ENCODE peak calls at places on chromosomes 6 and 20, in nine cellular contexts. One of them, this sample, is unnamed.

GRCh38 chr6:77290798-77291197 is 172.5 kb downstream of the HTR1B start:
- DNase-seq in AG09319: no peak
- DNase-seq in memory B cell: no peak
- DNase-seq in tibial nerve: no peak
- DNase-seq in ureter: no peak
- DNase-seq in IMR-90: peak; percentile 1
- DNase-seq in NCI-H1092: no peak
- DNase-seq in fibroblast of mammary gland: no peak
- DNase-seq in T-helper 9 cell: no peak
- DNase-seq in this sample: no peak

GRCh38 chr20:32970973-32971300 is 33.3 kb downstream of the SUN5 start:
- DNase-seq in AG09319: no peak
- DNase-seq in memory B cell: peak; percentile 10
- DNase-seq in tibial nerve: no peak
- DNase-seq in ureter: no peak
- DNase-seq in IMR-90: no peak
- DNase-seq in NCI-H1092: no peak
- DNase-seq in fibroblast of mammary gland: no peak
- DNase-seq in T-helper 9 cell: no peak
- DNase-seq in this sample: no peak

GRCh38 chr6:159110013-159110412 is 59.2 kb upstream of the FNDC1 start:
- DNase-seq in AG09319: no peak
- DNase-seq in memory B cell: no peak
- DNase-seq in tibial nerve: no peak
- DNase-seq in ureter: peak; percentile 45
- DNase-seq in IMR-90: peak; percentile 38
- DNase-seq in NCI-H1092: peak; percentile 7
- DNase-seq in fibroblast of mammary gland: peak; percentile 66
- DNase-seq in T-helper 9 cell: no peak
- DNase-seq in this sample: no peak

GRCh38 chr6:72798196-72798595 is 176.3 kb downstream of the KCNQ5 start:
- DNase-seq in AG09319: no peak
- DNase-seq in memory B cell: no peak
- DNase-seq in tibial nerve: no peak
- DNase-seq in ureter: no peak
- DNase-seq in IMR-90: peak; percentile 79
- DNase-seq in NCI-H1092: no peak
- DNase-seq in fibroblast of mammary gland: peak; percentile 63
- DNase-seq in T-helper 9 cell: no peak
- DNase-seq in this sample: no peak

GRCh38 chr6:15416932-15417509 is 171.2 kb downstream of the JARID2 start:
- DNase-seq in AG09319: no peak
- DNase-seq in memory B cell: no peak
- DNase-seq in tibial nerve: no peak
- DNase-seq in ureter: no peak
- DNase-seq in IMR-90: no peak
- DNase-seq in NCI-H1092: no peak
- DNase-seq in fibroblast of mammary gland: no peak
- DNase-seq in T-helper 9 cell: no peak
- DNase-seq in this sample: no peak

GRCh38 chr6:97394160-97394748 is 111.2 kb upstream of the MMS22L start:
- DNase-seq in AG09319: peak; percentile 10
- DNase-seq in memory B cell: peak; percentile 25
- DNase-seq in tibial nerve: no peak
- DNase-seq in ureter: peak; percentile 44
- DNase-seq in IMR-90: peak; percentile 57
- DNase-seq in NCI-H1092: peak; percentile 6
- DNase-seq in fibroblast of mammary gland: peak; percentile 62
- DNase-seq in T-helper 9 cell: peak; percentile 10
- DNase-seq in this sample: peak; percentile 2

GRCh38 chr20:33415948-33416347 is 14.6 kb upstream of the CDK5RAP1 start:
- DNase-seq in AG09319: no peak
- DNase-seq in memory B cell: no peak
- DNase-seq in tibial nerve: no peak
- DNase-seq in ureter: no peak
- DNase-seq in IMR-90: peak; percentile 35
- DNase-seq in NCI-H1092: peak; percentile 13
- DNase-seq in fibroblast of mammary gland: peak; percentile 55
- DNase-seq in T-helper 9 cell: no peak
- DNase-seq in this sample: no peak

GRCh38 chr6:150238294-150238693 is 95.5 kb downstream of the PPP1R14C start:
- DNase-seq in AG09319: no peak
- DNase-seq in memory B cell: no peak
- DNase-seq in tibial nerve: no peak
- DNase-seq in ureter: no peak
- DNase-seq in IMR-90: peak; percentile 16
- DNase-seq in NCI-H1092: no peak
- DNase-seq in fibroblast of mammary gland: peak; percentile 11
- DNase-seq in T-helper 9 cell: no peak
- DNase-seq in this sample: no peak

GRCh38 chr6:156720739-156721714 is 56.2 kb upstream of the ARID1B start:
- DNase-seq in AG09319: no peak
- DNase-seq in memory B cell: no peak
- DNase-seq in tibial nerve: no peak
- DNase-seq in ureter: peak; percentile 65
- DNase-seq in IMR-90: peak; percentile 31
- DNase-seq in NCI-H1092: no peak
- DNase-seq in fibroblast of mammary gland: no peak
- DNase-seq in T-helper 9 cell: no peak
- DNase-seq in this sample: no peak

GRCh38 chr20:57473246-57474042 is 51.5 kb downstream of the CTCFL start:
- DNase-seq in AG09319: no peak
- DNase-seq in memory B cell: no peak
- DNase-seq in tibial nerve: no peak
- DNase-seq in ureter: no peak
- DNase-seq in IMR-90: no peak
- DNase-seq in NCI-H1092: no peak
- DNase-seq in fibroblast of mammary gland: no peak
- DNase-seq in T-helper 9 cell: no peak
- DNase-seq in this sample: no peak

GRCh38 chr20:37390891-37391525 is 45.1 kb downstream of the SRC start:
- DNase-seq in AG09319: no peak
- DNase-seq in memory B cell: no peak
- DNase-seq in tibial nerve: no peak
- DNase-seq in ureter: no peak
- DNase-seq in IMR-90: no peak
- DNase-seq in NCI-H1092: peak; percentile 27
- DNase-seq in fibroblast of mammary gland: no peak
- DNase-seq in T-helper 9 cell: no peak
- DNase-seq in this sample: no peak

GRCh38 chr6:56357616-56358373 is 110.4 kb upstream of the COL21A1 start:
- DNase-seq in AG09319: no peak
- DNase-seq in memory B cell: no peak
- DNase-seq in tibial nerve: no peak
- DNase-seq in ureter: no peak
- DNase-seq in IMR-90: peak; percentile 57
- DNase-seq in NCI-H1092: no peak
- DNase-seq in fibroblast of mammary gland: peak; percentile 34
- DNase-seq in T-helper 9 cell: no peak
- DNase-seq in this sample: no peak

GRCh38 chr6:20791932-20792331 is 257.7 kb downstream of the CDKAL1 start:
- DNase-seq in AG09319: peak; percentile 22
- DNase-seq in memory B cell: no peak
- DNase-seq in tibial nerve: no peak
- DNase-seq in ureter: no peak
- DNase-seq in IMR-90: no peak
- DNase-seq in NCI-H1092: no peak
- DNase-seq in fibroblast of mammary gland: peak; percentile 9
- DNase-seq in T-helper 9 cell: no peak
- DNase-seq in this sample: no peak

GRCh38 chr6:167225903-167226508 is 65.1 kb upstream of the UNC93A start:
- DNase-seq in AG09319: no peak
- DNase-seq in memory B cell: no peak
- DNase-seq in tibial nerve: no peak
- DNase-seq in ureter: no peak
- DNase-seq in IMR-90: no peak
- DNase-seq in NCI-H1092: no peak
- DNase-seq in fibroblast of mammary gland: no peak
- DNase-seq in T-helper 9 cell: no peak
- DNase-seq in this sample: no peak

GRCh38 chr6:29705389-29706231 is 17.6 kb upstream of the HLA-F start:
- DNase-seq in AG09319: peak; percentile 16
- DNase-seq in memory B cell: no peak
- DNase-seq in tibial nerve: no peak
- DNase-seq in ureter: no peak
- DNase-seq in IMR-90: peak; percentile 53
- DNase-seq in NCI-H1092: no peak
- DNase-seq in fibroblast of mammary gland: peak; percentile 56
- DNase-seq in T-helper 9 cell: no peak
- DNase-seq in this sample: no peak

GRCh38 chr6:3385660-3386151 is 71.1 kb downstream of the SLC22A23 start:
- DNase-seq in AG09319: no peak
- DNase-seq in memory B cell: no peak
- DNase-seq in tibial nerve: peak; percentile 71
- DNase-seq in ureter: no peak
- DNase-seq in IMR-90: no peak
- DNase-seq in NCI-H1092: no peak
- DNase-seq in fibroblast of mammary gland: peak; percentile 41
- DNase-seq in T-helper 9 cell: no peak
- DNase-seq in this sample: no peak

GRCh38 chr6:113907107-113907506 is 50.0 kb downstream of the MARCKS start:
- DNase-seq in AG09319: no peak
- DNase-seq in memory B cell: no peak
- DNase-seq in tibial nerve: no peak
- DNase-seq in ureter: no peak
- DNase-seq in IMR-90: no peak
- DNase-seq in NCI-H1092: no peak
- DNase-seq in fibroblast of mammary gland: no peak
- DNase-seq in T-helper 9 cell: no peak
- DNase-seq in this sample: no peak

GRCh38 chr20:61737346-61737745 is 328.3 kb downstream of the TAF4 start:
- DNase-seq in AG09319: no peak
- DNase-seq in memory B cell: no peak
- DNase-seq in tibial nerve: no peak
- DNase-seq in ureter: no peak
- DNase-seq in IMR-90: no peak
- DNase-seq in NCI-H1092: no peak
- DNase-seq in fibroblast of mammary gland: no peak
- DNase-seq in T-helper 9 cell: no peak
- DNase-seq in this sample: no peak

GRCh38 chr6:111667921-111668320 is 62.2 kb upstream of the TRAF3IP2 start:
- DNase-seq in AG09319: no peak
- DNase-seq in memory B cell: no peak
- DNase-seq in tibial nerve: no peak
- DNase-seq in ureter: no peak
- DNase-seq in IMR-90: peak; percentile 45
- DNase-seq in NCI-H1092: peak; percentile 4
- DNase-seq in fibroblast of mammary gland: no peak
- DNase-seq in T-helper 9 cell: no peak
- DNase-seq in this sample: no peak

GRCh38 chr6:140230282-140230681 is 855.8 kb upstream of the CITED2 start:
- DNase-seq in AG09319: no peak
- DNase-seq in memory B cell: no peak
- DNase-seq in tibial nerve: no peak
- DNase-seq in ureter: no peak
- DNase-seq in IMR-90: no peak
- DNase-seq in NCI-H1092: no peak
- DNase-seq in fibroblast of mammary gland: no peak
- DNase-seq in T-helper 9 cell: no peak
- DNase-seq in this sample: no peak

This sample was measured in amniotic stem cell.